ENCODE peak calls at places on chromosomes 5 and 9, in four cellular contexts. V is NCI-H2081, D is tibial artery, O is smooth muscle cell of the brain vasculature. H is an unnamed sample.

GRCh38 chr9:117796681-117797080 is 92.5 kb downstream of the TLR4 start:
- DNase-seq in V (no peak), D (no peak), O (no peak), H (no peak)

GRCh38 chr5:5181650-5182324 is 41.7 kb downstream of the ADAMTS16 start:
- DNase-seq in V (no peak), D (no peak), O (no peak), H (no peak)

GRCh38 chr9:133944746-133945135 is 47.4 kb downstream of the VAV2 start:
- DNase-seq in V (no peak), D (no peak), O (no peak), H (no peak)

GRCh38 chr5:85278193-85278592 is 893.5 kb upstream of the EDIL3 start:
- DNase-seq in V (no peak), D (no peak), O (no peak), H (no peak)

GRCh38 chr9:34592895-34593601 is 3.5 kb upstream of the CNTFR start:
- DNase-seq in V (no peak), D (peak), O (no peak), H (peak)

GRCh38 chr9:95507456-95508241 is 9.1 kb downstream of the PTCH1 start:
- DNase-seq in V (peak), D (peak), O (no peak), H (peak)

GRCh38 chr9:88574993-88575392 is 40.0 kb downstream of the NXNL2 start:
- DNase-seq in V (no peak), D (no peak), O (no peak), H (no peak)

GRCh38 chr9:36729902-36730301 is 157.2 kb downstream of the MELK start:
- DNase-seq in V (no peak), D (no peak), O (no peak), H (no peak)

GRCh38 chr5:168184103-168184502 is 107.3 kb upstream of the WWC1 start:
- DNase-seq in V (no peak), D (no peak), O (no peak), H (no peak)